ENCODE peak calls at places on chromosomes 16 and 17, in eight cellular contexts. One of them, this sample, is unnamed.
A peak's percentile ranks its signal among the peaks of the same experiment; 100 is the strongest.

GRCh38 chr16:83952587-83952939 is 477 bp upstream of the OSGIN1 start:
- DNase-seq in stimulated activated CD4-positive, alpha-beta T cell treated with anti-CD3 and anti-CD28 coated beads, TNF-alpha, amount 100 ng/mL, for 48 hours: no peak
- DNase-seq in KG1: no peak
- DNase-seq in T-helper 2 cell: no peak
- DNase-seq in CD8-positive, alpha-beta memory T cell: no peak
- DNase-seq in GM19239: no peak
- DNase-seq in AG04450: no peak
- DNase-seq in stimulated activated CD8-positive, alpha-beta memory T cell treated with anti-CD3 and anti-CD28 coated beads, Interleukin-2, amount 100 ng/mL, for 48 hours: no peak
- DNase-seq in this sample: peak; percentile 38

GRCh38 chr16:9845661-9846361 is 336.4 kb downstream of the GRIN2A start:
- DNase-seq in CD8-positive, alpha-beta memory T cell: no peak
- DNase-seq in GM19239: no peak
- DNase-seq in AG04450: no peak
- DNase-seq in KG1: no peak
- DNase-seq in T-helper 2 cell: no peak
- DNase-seq in stimulated activated CD4-positive, alpha-beta T cell treated with anti-CD3 and anti-CD28 coated beads, TNF-alpha, amount 100 ng/mL, for 48 hours: no peak
- DNase-seq in stimulated activated CD8-positive, alpha-beta memory T cell treated with anti-CD3 and anti-CD28 coated beads, Interleukin-2, amount 100 ng/mL, for 48 hours: no peak
- DNase-seq in this sample: peak; percentile 59

GRCh38 chr16:84555418-84556196 is 51.1 kb upstream of the MEAK7 start:
- DNase-seq in KG1: no peak
- DNase-seq in AG04450: no peak
- DNase-seq in CD8-positive, alpha-beta memory T cell: no peak
- DNase-seq in stimulated activated CD4-positive, alpha-beta T cell treated with anti-CD3 and anti-CD28 coated beads, TNF-alpha, amount 100 ng/mL, for 48 hours: no peak
- DNase-seq in stimulated activated CD8-positive, alpha-beta memory T cell treated with anti-CD3 and anti-CD28 coated beads, Interleukin-2, amount 100 ng/mL, for 48 hours: no peak
- DNase-seq in T-helper 2 cell: no peak
- DNase-seq in GM19239: no peak
- DNase-seq in this sample: no peak

GRCh38 chr17:20562587-20562986 is 16.9 kb upstream of the CDRT15L2 start:
- DNase-seq in T-helper 2 cell: no peak
- DNase-seq in CD8-positive, alpha-beta memory T cell: no peak
- DNase-seq in stimulated activated CD4-positive, alpha-beta T cell treated with anti-CD3 and anti-CD28 coated beads, TNF-alpha, amount 100 ng/mL, for 48 hours: no peak
- DNase-seq in AG04450: no peak
- DNase-seq in KG1: no peak
- DNase-seq in stimulated activated CD8-positive, alpha-beta memory T cell treated with anti-CD3 and anti-CD28 coated beads, Interleukin-2, amount 100 ng/mL, for 48 hours: no peak
- DNase-seq in GM19239: no peak
- DNase-seq in this sample: no peak

GRCh38 chr16:87956169-87956770 is 5.0 kb downstream of the BANP start:
- DNase-seq in CD8-positive, alpha-beta memory T cell: peak; percentile 62
- DNase-seq in stimulated activated CD8-positive, alpha-beta memory T cell treated with anti-CD3 and anti-CD28 coated beads, Interleukin-2, amount 100 ng/mL, for 48 hours: peak; percentile 68
- DNase-seq in GM19239: peak; percentile 52
- DNase-seq in stimulated activated CD4-positive, alpha-beta T cell treated with anti-CD3 and anti-CD28 coated beads, TNF-alpha, amount 100 ng/mL, for 48 hours: peak; percentile 73
- DNase-seq in T-helper 2 cell: peak; percentile 66
- DNase-seq in AG04450: no peak
- DNase-seq in KG1: peak; percentile 73
- DNase-seq in this sample: no peak

GRCh38 chr17:81685108-81685507 is 1.3 kb downstream of the HGS start:
- DNase-seq in T-helper 2 cell: no peak
- DNase-seq in AG04450: peak; percentile 23
- DNase-seq in stimulated activated CD8-positive, alpha-beta memory T cell treated with anti-CD3 and anti-CD28 coated beads, Interleukin-2, amount 100 ng/mL, for 48 hours: peak; percentile 47
- DNase-seq in GM19239: no peak
- DNase-seq in stimulated activated CD4-positive, alpha-beta T cell treated with anti-CD3 and anti-CD28 coated beads, TNF-alpha, amount 100 ng/mL, for 48 hours: peak; percentile 52
- DNase-seq in CD8-positive, alpha-beta memory T cell: no peak
- DNase-seq in KG1: no peak
- DNase-seq in this sample: no peak

GRCh38 chr16:2339521-2340484 is 725 bp downstream of the ABCA3 start:
- DNase-seq in stimulated activated CD4-positive, alpha-beta T cell treated with anti-CD3 and anti-CD28 coated beads, TNF-alpha, amount 100 ng/mL, for 48 hours: no peak
- DNase-seq in GM19239: peak; percentile 43
- DNase-seq in KG1: no peak
- DNase-seq in stimulated activated CD8-positive, alpha-beta memory T cell treated with anti-CD3 and anti-CD28 coated beads, Interleukin-2, amount 100 ng/mL, for 48 hours: peak; percentile 19
- DNase-seq in AG04450: no peak
- DNase-seq in CD8-positive, alpha-beta memory T cell: peak; percentile 4
- DNase-seq in T-helper 2 cell: peak; percentile 26
- DNase-seq in this sample: no peak

GRCh38 chr16:66359811-66360608 is 6.5 kb upstream of the CDH5 start:
- DNase-seq in stimulated activated CD4-positive, alpha-beta T cell treated with anti-CD3 and anti-CD28 coated beads, TNF-alpha, amount 100 ng/mL, for 48 hours: no peak
- DNase-seq in AG04450: no peak
- DNase-seq in KG1: no peak
- DNase-seq in GM19239: no peak
- DNase-seq in T-helper 2 cell: no peak
- DNase-seq in stimulated activated CD8-positive, alpha-beta memory T cell treated with anti-CD3 and anti-CD28 coated beads, Interleukin-2, amount 100 ng/mL, for 48 hours: no peak
- DNase-seq in CD8-positive, alpha-beta memory T cell: no peak
- DNase-seq in this sample: no peak

GRCh38 chr16:1661826-1662225 is 16.3 kb upstream of the JPT2 start:
- DNase-seq in T-helper 2 cell: no peak
- DNase-seq in CD8-positive, alpha-beta memory T cell: no peak
- DNase-seq in stimulated activated CD4-positive, alpha-beta T cell treated with anti-CD3 and anti-CD28 coated beads, TNF-alpha, amount 100 ng/mL, for 48 hours: no peak
- DNase-seq in stimulated activated CD8-positive, alpha-beta memory T cell treated with anti-CD3 and anti-CD28 coated beads, Interleukin-2, amount 100 ng/mL, for 48 hours: no peak
- DNase-seq in AG04450: no peak
- DNase-seq in KG1: no peak
- DNase-seq in GM19239: no peak
- DNase-seq in this sample: no peak

GRCh38 chr17:78268960-78269892 is 37.8 kb downstream of the TMEM235 start:
- DNase-seq in CD8-positive, alpha-beta memory T cell: no peak
- DNase-seq in KG1: no peak
- DNase-seq in stimulated activated CD8-positive, alpha-beta memory T cell treated with anti-CD3 and anti-CD28 coated beads, Interleukin-2, amount 100 ng/mL, for 48 hours: no peak
- DNase-seq in GM19239: no peak
- DNase-seq in AG04450: no peak
- DNase-seq in stimulated activated CD4-positive, alpha-beta T cell treated with anti-CD3 and anti-CD28 coated beads, TNF-alpha, amount 100 ng/mL, for 48 hours: no peak
- DNase-seq in T-helper 2 cell: no peak
- DNase-seq in this sample: no peak

GRCh38 chr17:60538726-60539125 is 12.7 kb upstream of the APPBP2 start:
- DNase-seq in CD8-positive, alpha-beta memory T cell: no peak
- DNase-seq in stimulated activated CD8-positive, alpha-beta memory T cell treated with anti-CD3 and anti-CD28 coated beads, Interleukin-2, amount 100 ng/mL, for 48 hours: no peak
- DNase-seq in AG04450: no peak
- DNase-seq in T-helper 2 cell: no peak
- DNase-seq in stimulated activated CD4-positive, alpha-beta T cell treated with anti-CD3 and anti-CD28 coated beads, TNF-alpha, amount 100 ng/mL, for 48 hours: no peak
- DNase-seq in GM19239: no peak
- DNase-seq in KG1: no peak
- DNase-seq in this sample: no peak

GRCh38 chr17:83089322-83090156 is 10.1 kb downstream of the METRNL start:
- DNase-seq in CD8-positive, alpha-beta memory T cell: no peak
- DNase-seq in stimulated activated CD4-positive, alpha-beta T cell treated with anti-CD3 and anti-CD28 coated beads, TNF-alpha, amount 100 ng/mL, for 48 hours: no peak
- DNase-seq in stimulated activated CD8-positive, alpha-beta memory T cell treated with anti-CD3 and anti-CD28 coated beads, Interleukin-2, amount 100 ng/mL, for 48 hours: no peak
- DNase-seq in GM19239: no peak
- DNase-seq in AG04450: no peak
- DNase-seq in KG1: no peak
- DNase-seq in T-helper 2 cell: no peak
- DNase-seq in this sample: no peak

GRCh38 chr17:60637683-60638082 is 37.7 kb downstream of the PPM1D start:
- DNase-seq in stimulated activated CD8-positive, alpha-beta memory T cell treated with anti-CD3 and anti-CD28 coated beads, Interleukin-2, amount 100 ng/mL, for 48 hours: no peak
- DNase-seq in stimulated activated CD4-positive, alpha-beta T cell treated with anti-CD3 and anti-CD28 coated beads, TNF-alpha, amount 100 ng/mL, for 48 hours: no peak
- DNase-seq in CD8-positive, alpha-beta memory T cell: no peak
- DNase-seq in T-helper 2 cell: no peak
- DNase-seq in GM19239: no peak
- DNase-seq in KG1: no peak
- DNase-seq in AG04450: no peak
- DNase-seq in this sample: no peak

GRCh38 chr16:74698220-74698619 is 2.4 kb downstream of the MLKL start:
- DNase-seq in stimulated activated CD8-positive, alpha-beta memory T cell treated with anti-CD3 and anti-CD28 coated beads, Interleukin-2, amount 100 ng/mL, for 48 hours: no peak
- DNase-seq in KG1: no peak
- DNase-seq in GM19239: no peak
- DNase-seq in CD8-positive, alpha-beta memory T cell: no peak
- DNase-seq in AG04450: no peak
- DNase-seq in T-helper 2 cell: no peak
- DNase-seq in stimulated activated CD4-positive, alpha-beta T cell treated with anti-CD3 and anti-CD28 coated beads, TNF-alpha, amount 100 ng/mL, for 48 hours: no peak
- DNase-seq in this sample: no peak

GRCh38 chr17:68497885-68498319 is 14.3 kb upstream of the PRKAR1A start:
- DNase-seq in stimulated activated CD4-positive, alpha-beta T cell treated with anti-CD3 and anti-CD28 coated beads, TNF-alpha, amount 100 ng/mL, for 48 hours: no peak
- DNase-seq in AG04450: no peak
- DNase-seq in stimulated activated CD8-positive, alpha-beta memory T cell treated with anti-CD3 and anti-CD28 coated beads, Interleukin-2, amount 100 ng/mL, for 48 hours: no peak
- DNase-seq in GM19239: peak; percentile 75
- DNase-seq in CD8-positive, alpha-beta memory T cell: no peak
- DNase-seq in T-helper 2 cell: no peak
- DNase-seq in KG1: peak; percentile 56
- DNase-seq in this sample: no peak

GRCh38 chr16:53232826-53233529 is 178.2 kb downstream of the CHD9 start:
- DNase-seq in CD8-positive, alpha-beta memory T cell: no peak
- DNase-seq in KG1: no peak
- DNase-seq in AG04450: no peak
- DNase-seq in GM19239: no peak
- DNase-seq in stimulated activated CD4-positive, alpha-beta T cell treated with anti-CD3 and anti-CD28 coated beads, TNF-alpha, amount 100 ng/mL, for 48 hours: no peak
- DNase-seq in stimulated activated CD8-positive, alpha-beta memory T cell treated with anti-CD3 and anti-CD28 coated beads, Interleukin-2, amount 100 ng/mL, for 48 hours: no peak
- DNase-seq in T-helper 2 cell: no peak
- DNase-seq in this sample: no peak

GRCh38 chr17:82495844-82496528 is 23.5 kb upstream of the FOXK2 start:
- DNase-seq in T-helper 2 cell: no peak
- DNase-seq in AG04450: no peak
- DNase-seq in CD8-positive, alpha-beta memory T cell: no peak
- DNase-seq in KG1: no peak
- DNase-seq in stimulated activated CD8-positive, alpha-beta memory T cell treated with anti-CD3 and anti-CD28 coated beads, Interleukin-2, amount 100 ng/mL, for 48 hours: no peak
- DNase-seq in GM19239: no peak
- DNase-seq in stimulated activated CD4-positive, alpha-beta T cell treated with anti-CD3 and anti-CD28 coated beads, TNF-alpha, amount 100 ng/mL, for 48 hours: no peak
- DNase-seq in this sample: no peak

GRCh38 chr17:19719365-19720209 is 3.2 kb upstream of the SLC47A2 start:
- DNase-seq in GM19239: no peak
- DNase-seq in KG1: no peak
- DNase-seq in stimulated activated CD8-positive, alpha-beta memory T cell treated with anti-CD3 and anti-CD28 coated beads, Interleukin-2, amount 100 ng/mL, for 48 hours: no peak
- DNase-seq in CD8-positive, alpha-beta memory T cell: no peak
- DNase-seq in T-helper 2 cell: no peak
- DNase-seq in stimulated activated CD4-positive, alpha-beta T cell treated with anti-CD3 and anti-CD28 coated beads, TNF-alpha, amount 100 ng/mL, for 48 hours: no peak
- DNase-seq in AG04450: no peak
- DNase-seq in this sample: no peak

GRCh38 chr17:57463103-57463885 is 207.0 kb downstream of the MSI2 start:
- DNase-seq in KG1: no peak
- DNase-seq in CD8-positive, alpha-beta memory T cell: no peak
- DNase-seq in GM19239: peak; percentile 62
- DNase-seq in stimulated activated CD4-positive, alpha-beta T cell treated with anti-CD3 and anti-CD28 coated beads, TNF-alpha, amount 100 ng/mL, for 48 hours: peak; percentile 85
- DNase-seq in AG04450: no peak
- DNase-seq in stimulated activated CD8-positive, alpha-beta memory T cell treated with anti-CD3 and anti-CD28 coated beads, Interleukin-2, amount 100 ng/mL, for 48 hours: peak; percentile 89
- DNase-seq in T-helper 2 cell: no peak
- DNase-seq in this sample: no peak

GRCh38 chr17:33983824-33984574 is 271.1 kb upstream of the CCL2 start:
- DNase-seq in KG1: no peak
- DNase-seq in AG04450: no peak
- DNase-seq in CD8-positive, alpha-beta memory T cell: no peak
- DNase-seq in GM19239: no peak
- DNase-seq in stimulated activated CD4-positive, alpha-beta T cell treated with anti-CD3 and anti-CD28 coated beads, TNF-alpha, amount 100 ng/mL, for 48 hours: no peak
- DNase-seq in stimulated activated CD8-positive, alpha-beta memory T cell treated with anti-CD3 and anti-CD28 coated beads, Interleukin-2, amount 100 ng/mL, for 48 hours: no peak
- DNase-seq in T-helper 2 cell: no peak
- DNase-seq in this sample: no peak

GRCh38 chr17:77282524-77283515 is 142.1 kb downstream of the SEC14L1 start:
- DNase-seq in AG04450: no peak
- DNase-seq in GM19239: no peak
- DNase-seq in T-helper 2 cell: no peak
- DNase-seq in stimulated activated CD8-positive, alpha-beta memory T cell treated with anti-CD3 and anti-CD28 coated beads, Interleukin-2, amount 100 ng/mL, for 48 hours: no peak
- DNase-seq in stimulated activated CD4-positive, alpha-beta T cell treated with anti-CD3 and anti-CD28 coated beads, TNF-alpha, amount 100 ng/mL, for 48 hours: no peak
- DNase-seq in KG1: no peak
- DNase-seq in CD8-positive, alpha-beta memory T cell: no peak
- DNase-seq in this sample: no peak

GRCh38 chr17:64128787-64129514 is 993 bp downstream of the ERN1 start:
- DNase-seq in KG1: no peak
- DNase-seq in GM19239: no peak
- DNase-seq in stimulated activated CD8-positive, alpha-beta memory T cell treated with anti-CD3 and anti-CD28 coated beads, Interleukin-2, amount 100 ng/mL, for 48 hours: no peak
- DNase-seq in T-helper 2 cell: no peak
- DNase-seq in stimulated activated CD4-positive, alpha-beta T cell treated with anti-CD3 and anti-CD28 coated beads, TNF-alpha, amount 100 ng/mL, for 48 hours: no peak
- DNase-seq in AG04450: no peak
- DNase-seq in CD8-positive, alpha-beta memory T cell: no peak
- DNase-seq in this sample: no peak

GRCh38 chr17:18947866-18948265 is 4.1 kb upstream of the SLC5A10 start:
- DNase-seq in stimulated activated CD4-positive, alpha-beta T cell treated with anti-CD3 and anti-CD28 coated beads, TNF-alpha, amount 100 ng/mL, for 48 hours: no peak
- DNase-seq in KG1: no peak
- DNase-seq in CD8-positive, alpha-beta memory T cell: no peak
- DNase-seq in GM19239: no peak
- DNase-seq in T-helper 2 cell: no peak
- DNase-seq in stimulated activated CD8-positive, alpha-beta memory T cell treated with anti-CD3 and anti-CD28 coated beads, Interleukin-2, amount 100 ng/mL, for 48 hours: no peak
- DNase-seq in AG04450: no peak
- DNase-seq in this sample: no peak